ENCODE peak calls at places on chromosomes 13 and 19, in five cellular contexts. I, F, D, N and A are unnamed samples.

GRCh38 chr13:30186644-30187431 is 120.5 kb downstream of the KATNAL1 start:
- DNase-seq in I (peak), F (peak), D (no peak), N (peak), A (no peak)

GRCh38 chr19:53082929-53083328 is 20.3 kb downstream of the ZNF160 start:
- DNase-seq in I (no peak), F (no peak), D (no peak), N (no peak), A (no peak)

GRCh38 chr13:43830481-43830873 is 43.7 kb upstream of the ENOX1 start:
- DNase-seq in I (peak), F (no peak), D (no peak), N (no peak), A (peak)

GRCh38 chr19:6694147-6694815 is 24.3 kb upstream of the TNFSF14 start:
- DNase-seq in I (no peak), F (peak), D (no peak), N (no peak), A (no peak)

GRCh38 chr13:41213316-41213715 is 18.9 kb upstream of the KBTBD7 start:
- DNase-seq in I (no peak), F (no peak), D (no peak), N (no peak), A (no peak)

GRCh38 chr13:62193919-62194318 is 778.3 kb upstream of the PCDH20 start:
- DNase-seq in I (no peak), F (peak), D (no peak), N (no peak), A (no peak)

GRCh38 chr13:98384739-98385138 is 192.2 kb downstream of the STK24 start:
- DNase-seq in I (peak), F (no peak), D (no peak), N (no peak), A (peak)

GRCh38 chr13:51317262-51317661 is 22.2 kb upstream of the SERPINE3 start:
- DNase-seq in I (peak), F (no peak), D (no peak), N (no peak), A (no peak)

GRCh38 chr13:40732658-40733057 is 38.3 kb downstream of the MRPS31 start:
- DNase-seq in I (no peak), F (no peak), D (no peak), N (no peak), A (peak)

GRCh38 chr13:73913043-73913740 is 221.0 kb downstream of the KLF12 start:
- DNase-seq in I (peak), F (peak), D (no peak), N (no peak), A (peak)

GRCh38 chr19:48351341-48351752 is 12.4 kb downstream of the TMEM143 start:
- DNase-seq in I (peak), F (peak), D (no peak), N (peak), A (peak)

GRCh38 chr13:62510906-62511655 is 1095.4 kb upstream of the PCDH20 start:
- DNase-seq in I (no peak), F (peak), D (peak), N (no peak), A (peak)

GRCh38 chr19:2611483-2612464 is 90.7 kb downstream of the GNG7 start:
- DNase-seq in I (no peak), F (no peak), D (no peak), N (no peak), A (no peak)

GRCh38 chr19:49472936-49473335 is 1.1 kb upstream of the FLT3LG start:
- DNase-seq in I (no peak), F (no peak), D (no peak), N (no peak), A (no peak)

GRCh38 chr13:94617389-94618000 is 15.8 kb downstream of the GPR180 start:
- DNase-seq in I (no peak), F (peak), D (no peak), N (no peak), A (peak)

GRCh38 chr13:32098275-32098674 is 66.7 kb downstream of the FRY start:
- DNase-seq in I (no peak), F (no peak), D (no peak), N (no peak), A (peak)

GRCh38 chr13:29758591-29759114 is 91.8 kb downstream of the UBL3 start:
- DNase-seq in I (no peak), F (no peak), D (no peak), N (no peak), A (peak)

GRCh38 chr13:107866666-107867623 is 348.4 kb downstream of the LIG4 start:
- DNase-seq in I (peak), F (peak), D (no peak), N (peak), A (peak)

GRCh38 chr19:40592170-40592569 is 9.0 kb upstream of the LTBP4 start:
- DNase-seq in I (peak), F (peak), D (no peak), N (peak), A (peak)

GRCh38 chr13:76522083-76522755 is 364.0 kb downstream of the KCTD12 start:
- DNase-seq in I (peak), F (peak), D (no peak), N (peak), A (peak)

GRCh38 chr19:35755550-35756371 is 1.1 kb downstream of the HSPB6 start:
- DNase-seq in I (peak), F (no peak), D (no peak), N (peak), A (peak)

GRCh38 chr19:45202637-45203036 is 24.1 kb downstream of the BLOC1S3 start:
- DNase-seq in I (no peak), F (no peak), D (no peak), N (no peak), A (no peak)

DNA sequence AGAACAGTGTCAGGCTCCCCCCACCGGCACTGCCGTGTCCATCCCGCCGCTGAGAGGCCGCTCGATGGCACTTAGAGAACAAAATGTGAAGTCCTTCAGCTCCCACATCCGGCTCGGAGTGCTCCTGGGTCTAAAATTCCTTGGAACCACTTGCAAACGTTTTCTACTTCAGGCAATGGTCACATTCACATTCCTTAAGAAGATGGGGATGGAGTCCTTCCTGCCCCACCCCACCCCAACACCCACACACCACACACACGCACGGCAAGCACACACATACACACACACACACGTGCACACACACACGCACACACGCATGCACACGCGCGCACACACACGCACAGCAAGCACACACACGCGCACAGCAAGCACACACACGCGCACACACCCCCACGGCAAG is 83.4 kb downstream of the SOX1 start:
- DNase-seq in I (no peak), F (no peak), D (no peak), N (peak), A (no peak)
- H4K8ac ChIP-seq in I (no peak), F (no peak), D (peak), N (no peak), A (no peak)

GRCh38 chr13:112556600-112556999 is 31.4 kb downstream of the TUBGCP3 start:
- DNase-seq in I (no peak), F (no peak), D (no peak), N (no peak), A (no peak)

GRCh38 chr13:112558696-112559418 is 29.1 kb downstream of the TUBGCP3 start:
- DNase-seq in I (no peak), F (no peak), D (no peak), N (no peak), A (no peak)

GRCh38 chr13:112554214-112554850 is 33.6 kb downstream of the TUBGCP3 start:
- DNase-seq in I (no peak), F (no peak), D (no peak), N (no peak), A (no peak)
- H3K23ac ChIP-seq in I (no peak), F (no peak), D (no peak), N (peak), A (no peak)

DNA sequence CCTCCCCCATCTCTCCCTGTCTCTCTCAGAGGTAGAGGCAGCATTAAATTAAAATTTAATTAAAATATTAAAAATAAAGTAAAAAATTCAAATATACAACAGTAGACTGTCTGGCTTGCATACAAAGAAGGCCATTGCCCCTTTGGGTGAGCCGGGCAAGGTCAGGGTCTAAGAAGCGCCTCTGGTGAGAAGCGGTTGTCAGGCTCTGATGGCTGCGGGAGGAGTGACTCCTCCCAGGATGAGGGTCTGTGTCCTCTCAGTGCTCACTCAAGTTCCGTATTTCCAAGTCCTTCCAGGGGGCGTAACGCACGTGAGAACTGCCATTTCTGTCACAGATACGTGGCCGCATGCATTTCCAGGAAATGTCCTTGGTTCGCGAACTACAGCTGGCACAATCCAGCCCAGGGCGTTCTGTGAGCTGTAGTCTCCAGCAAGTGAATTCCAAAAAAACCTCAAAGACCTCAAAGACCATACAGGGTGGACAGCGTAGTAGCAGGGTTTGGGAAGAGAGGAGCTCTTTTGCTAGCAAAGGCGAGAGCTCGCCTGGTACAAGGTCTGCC is 697 bp upstream of the ZNF181 start:
- DNase-seq in I (no peak), F (peak), D (peak), N (peak), A (no peak)
- H4K8ac ChIP-seq in I (peak), F (no peak), D (no peak), N (no peak), A (peak)

DNA sequence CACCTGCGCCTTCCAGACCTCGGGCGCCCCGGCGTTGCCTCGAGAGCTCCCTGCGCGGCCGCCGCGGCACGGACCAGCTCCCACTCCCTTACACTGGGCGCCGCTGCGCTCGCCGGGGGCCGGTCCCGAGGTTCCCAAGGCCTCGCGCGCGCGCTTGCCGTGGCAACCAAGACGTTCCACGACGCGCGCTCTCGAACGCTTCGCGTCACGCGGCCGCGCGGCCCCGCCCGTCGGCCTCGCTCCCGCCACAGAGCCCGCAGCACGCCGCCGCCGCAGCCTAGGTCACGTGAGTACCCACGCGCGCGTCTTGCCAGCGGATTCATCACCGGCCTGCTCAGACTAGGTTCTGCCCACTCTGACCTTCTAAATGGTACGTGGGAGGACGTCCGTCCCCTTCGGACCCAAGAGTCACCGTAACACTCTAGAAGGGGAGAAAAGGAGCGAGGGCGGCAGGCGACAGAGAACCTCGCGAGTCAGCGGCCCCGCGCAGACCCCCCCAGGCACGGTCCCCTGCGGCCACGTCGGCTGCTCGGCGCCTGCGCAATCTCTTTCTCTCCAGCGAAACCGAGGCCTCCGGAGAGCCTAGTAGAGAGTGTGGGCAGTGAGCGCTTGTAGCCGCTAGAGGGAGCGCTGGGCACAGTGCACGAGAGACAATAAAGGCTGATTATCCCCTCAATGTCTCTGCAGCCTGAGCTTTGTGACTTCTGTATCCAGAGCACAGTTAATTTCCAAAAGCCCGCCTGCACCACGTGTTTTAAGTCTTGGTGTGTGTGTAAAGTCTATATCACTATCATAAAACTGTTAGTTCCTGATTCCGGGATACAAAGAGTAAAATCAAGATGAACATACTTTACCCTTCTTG is at the start of gene SPART:
- DNase-seq in I (peak), F (peak), D (peak), N (peak), A (peak)
- H3K23ac ChIP-seq in I (peak), F (peak), D (no peak), N (no peak), A (no peak)

GRCh38 chr19:1606138-1606651 is 933 bp upstream of the UQCR11 start:
- DNase-seq in I (no peak), F (no peak), D (no peak), N (no peak), A (no peak)

GRCh38 chr19:1601613-1602064 is 3.6 kb downstream of the UQCR11 start:
- DNase-seq in I (no peak), F (peak), D (no peak), N (no peak), A (no peak)

GRCh38 chr19:1602091-1602707 is 3.1 kb downstream of the UQCR11 start:
- DNase-seq in I (no peak), F (no peak), D (no peak), N (no peak), A (no peak)

GRCh38 chr19:1608414-1609391 is 3.4 kb upstream of the UQCR11 start:
- DNase-seq in I (no peak), F (no peak), D (no peak), N (no peak), A (no peak)

GRCh38 chr19:1605236-1606137 is at the start of gene UQCR11:
- DNase-seq in I (peak), F (peak), D (peak), N (peak), A (peak)
- H4K8ac ChIP-seq in I (peak), F (peak), D (peak), N (no peak), A (peak)

GRCh38 chr19:13978306-13978705 is 26.0 kb downstream of the DCAF15 start:
- DNase-seq in I (no peak), F (peak), D (peak), N (peak), A (peak)
- H3K23ac ChIP-seq in I (no peak), F (no peak), D (no peak), N (no peak), A (no peak)

GRCh38 chr19:50759886-50760285 is 10.4 kb upstream of the GPR32 start:
- DNase-seq in I (peak), F (peak), D (no peak), N (no peak), A (no peak)
- H4K8ac ChIP-seq in I (peak), F (no peak), D (no peak), N (no peak), A (no peak)

GRCh38 chr13:113739527-113740285 is 19.3 kb upstream of the TMEM255B start:
- DNase-seq in I (no peak), F (no peak), D (no peak), N (no peak), A (no peak)
- H3K23ac ChIP-seq in I (no peak), F (no peak), D (no peak), N (no peak), A (no peak)

GRCh38 chr19:38868551-38868950 is 9.5 kb downstream of the RINL start:
- DNase-seq in I (no peak), F (peak), D (no peak), N (no peak), A (no peak)

GRCh38 chr19:38869160-38869835 is 8.8 kb downstream of the RINL start:
- DNase-seq in I (no peak), F (peak), D (no peak), N (peak), A (no peak)

GRCh38 chr19:38867176-38867780 is 10.8 kb downstream of the RINL start:
- DNase-seq in I (no peak), F (no peak), D (no peak), N (no peak), A (no peak)

GRCh38 chr19:38870612-38871011 is 7.5 kb downstream of the RINL start:
- DNase-seq in I (no peak), F (no peak), D (no peak), N (no peak), A (no peak)

GRCh38 chr19:38869836-38870607 is 8.1 kb downstream of the RINL start:
- DNase-seq in I (peak), F (peak), D (no peak), N (peak), A (peak)
- H4K8ac ChIP-seq in I (peak), F (no peak), D (peak), N (no peak), A (peak)

GRCh38 chr19:15418588-15419412 is at the start of gene AKAP8L:
- DNase-seq in I (peak), F (peak), D (peak), N (peak), A (peak)
- H3K23ac ChIP-seq in I (peak), F (peak), D (no peak), N (no peak), A (peak)